ENCODE peak calls at places on chromosomes 6 and 20, in six cellular contexts. A is NCI-H1694 treated with DMSO at 0.1 percent for 48 hours, W is mesenchymal stem cell, L is PC-3, M is adipocyte, F is AG09309. U is an unnamed sample.

GRCh38 chr6:37507690-37508421 is 8.2 kb upstream of the CCDC167 start:
- DNase-seq in W (no peak), F (no peak), M (no peak), A (no peak), L (no peak), U (no peak)

GRCh38 chr6:31822038-31822821 is 5.3 kb upstream of the HSPA1B start:
- DNase-seq in M (peak), W (peak), F (peak), L (peak), A (no peak), U (peak)

GRCh38 chr6:137866200-137866913 is 702 bp upstream of the TNFAIP3 start:
- DNase-seq in L (peak), A (no peak), W (no peak), M (no peak), F (no peak), U (no peak)

GRCh38 chr20:18005170-18005989 is 36.6 kb downstream of the MGME1 start:
- DNase-seq in F (no peak), A (no peak), W (no peak), L (no peak), M (no peak), U (peak)

GRCh38 chr6:119351005-119351394 is 1.4 kb upstream of the MAN1A1 start:
- DNase-seq in L (peak), W (peak), M (peak), A (peak), F (peak), U (peak)

GRCh38 chr6:150263765-150264415 is 104.9 kb upstream of the IYD start:
- DNase-seq in M (no peak), A (no peak), W (no peak), F (no peak), L (no peak), U (no peak)

GRCh38 chr6:89977808-89978748 is 83.8 kb downstream of the GJA10 start:
- DNase-seq in F (peak), W (peak), A (peak), L (no peak), M (no peak), U (no peak)

GRCh38 chr6:134750669-134751068 is 199.2 kb downstream of the ALDH8A1 start:
- DNase-seq in A (peak), F (peak), M (peak), W (peak), L (no peak), U (no peak)

GRCh38 chr6:49453221-49453620 is 9.8 kb downstream of the MMUT start:
- DNase-seq in W (peak), F (no peak), A (no peak), L (peak), M (peak), U (peak)

GRCh38 chr20:54350415-54350814 is 125.0 kb upstream of the DOK5 start:
- DNase-seq in F (no peak), W (no peak), A (no peak), M (peak), L (no peak), U (no peak)

GRCh38 chr6:73377225-73377624 is 7.5 kb upstream of the OOEP start:
- DNase-seq in F (no peak), A (no peak), M (no peak), W (no peak), L (no peak), U (no peak)

GRCh38 chr6:83071023-83071422 is 3.6 kb downstream of the DOP1A start:
- DNase-seq in F (no peak), M (no peak), W (no peak), L (no peak), A (no peak), U (no peak)

GRCh38 chr20:2873747-2874041 is 413 bp downstream of the PTPRA start:
- DNase-seq in F (no peak), W (peak), L (peak), M (peak), A (peak), U (no peak)

GRCh38 chr6:70289299-70289698 is 13.6 kb downstream of the COL9A1 start:
- DNase-seq in A (peak), M (no peak), W (peak), L (no peak), F (no peak), U (no peak)

GRCh38 chr20:33019465-33020277 is 11.8 kb upstream of the BPIFB6 start:
- DNase-seq in A (no peak), F (no peak), M (no peak), W (no peak), L (no peak), U (no peak)

GRCh38 chr6:149461670-149462069 is 23.1 kb downstream of the ZC3H12D start:
- DNase-seq in M (no peak), L (no peak), W (no peak), F (no peak), A (no peak), U (no peak)

GRCh38 chr6:99521557-99522286 is 6.5 kb upstream of the USP45 start:
- DNase-seq in F (peak), M (peak), A (no peak), W (peak), L (no peak), U (no peak)

GRCh38 chr6:100229512-100229911 is 235.2 kb downstream of the SIM1 start:
- DNase-seq in M (no peak), F (no peak), L (no peak), W (no peak), A (no peak), U (no peak)

GRCh38 chr20:64169089-64169560 is 4.9 kb downstream of the MYT1 start:
- DNase-seq in W (no peak), M (no peak), A (no peak), F (no peak), L (no peak), U (no peak)

GRCh38 chr6:112443666-112444065 is 96.5 kb downstream of the RFPL4B start:
- DNase-seq in L (no peak), M (peak), W (peak), F (peak), A (no peak), U (no peak)

GRCh38 chr20:1277529-1278322 is 11.6 kb downstream of the SNPH start:
- DNase-seq in L (no peak), A (no peak), W (no peak), F (no peak), M (no peak), U (no peak)

GRCh38 chr6:73722318-73723060 is 26.5 kb downstream of the CD109 start:
- DNase-seq in F (peak), A (no peak), M (peak), W (peak), L (peak), U (peak)

GRCh38 chr6:7129784-7130569 is 22.2 kb downstream of the RREB1 start:
- DNase-seq in L (peak), M (peak), A (no peak), F (no peak), W (peak), U (peak)

U was measured in RWPE1.